ENCODE peak calls at places on chromosomes 12 and 14, in six cellular contexts. One of them, this sample, is unnamed.

GRCh38 chr12:42698213-42698612 is 108.7 kb upstream of the PRICKLE1 start:
- DNase-seq in NB4: peak
- DNase-seq in endothelial cell: no peak
- DNase-seq in transverse colon: no peak
- DNase-seq in mucosa of descending colon: no peak
- DNase-seq in glutamatergic neuron: no peak
- DNase-seq in this sample: no peak

GRCh38 chr14:69056389-69056788 is 77.3 kb upstream of the ACTN1 start:
- DNase-seq in NB4: peak
- DNase-seq in endothelial cell: no peak
- DNase-seq in transverse colon: no peak
- DNase-seq in mucosa of descending colon: no peak
- DNase-seq in glutamatergic neuron: no peak
- DNase-seq in this sample: peak

GRCh38 chr12:16437281-16437816 is 89.9 kb downstream of the MGST1 start:
- DNase-seq in NB4: no peak
- DNase-seq in endothelial cell: no peak
- DNase-seq in transverse colon: no peak
- DNase-seq in mucosa of descending colon: no peak
- DNase-seq in glutamatergic neuron: no peak
- DNase-seq in this sample: no peak

GRCh38 chr14:33475623-33476022 is 475.3 kb downstream of the EGLN3 start:
- DNase-seq in NB4: peak
- DNase-seq in endothelial cell: peak
- DNase-seq in transverse colon: peak
- DNase-seq in mucosa of descending colon: peak
- DNase-seq in glutamatergic neuron: peak
- DNase-seq in this sample: no peak

GRCh38 chr14:105486974-105487448 is 325 bp downstream of the CRIP1 start:
- DNase-seq in NB4: no peak
- DNase-seq in endothelial cell: no peak
- DNase-seq in transverse colon: peak
- DNase-seq in mucosa of descending colon: peak
- DNase-seq in glutamatergic neuron: no peak
- DNase-seq in this sample: no peak

GRCh38 chr12:94150483-94151225 is 2.3 kb downstream of the PLXNC1 start:
- DNase-seq in NB4: peak
- DNase-seq in endothelial cell: no peak
- DNase-seq in transverse colon: peak
- DNase-seq in mucosa of descending colon: peak
- DNase-seq in glutamatergic neuron: peak
- DNase-seq in this sample: no peak

GRCh38 chr12:53195516-53196420 is 11.3 kb downstream of the ITGB7 start:
- DNase-seq in NB4: no peak
- DNase-seq in endothelial cell: no peak
- DNase-seq in transverse colon: no peak
- DNase-seq in mucosa of descending colon: no peak
- DNase-seq in glutamatergic neuron: no peak
- DNase-seq in this sample: no peak

GRCh38 chr12:104460973-104461693 is 4.4 kb downstream of the CHST11 start:
- DNase-seq in NB4: peak
- DNase-seq in endothelial cell: no peak
- DNase-seq in transverse colon: no peak
- DNase-seq in mucosa of descending colon: no peak
- DNase-seq in glutamatergic neuron: no peak
- DNase-seq in this sample: no peak

GRCh38 chr14:34365309-34365915 is 96.6 kb downstream of the SPTSSA start:
- DNase-seq in NB4: peak
- DNase-seq in endothelial cell: no peak
- DNase-seq in transverse colon: no peak
- DNase-seq in mucosa of descending colon: no peak
- DNase-seq in glutamatergic neuron: no peak
- DNase-seq in this sample: no peak

GRCh38 chr12:123153906-123154305 is 3.0 kb upstream of the PITPNM2 start:
- DNase-seq in NB4: no peak
- DNase-seq in endothelial cell: no peak
- DNase-seq in transverse colon: no peak
- DNase-seq in mucosa of descending colon: no peak
- DNase-seq in glutamatergic neuron: no peak
- DNase-seq in this sample: no peak

GRCh38 chr12:117718559-117718958 is 250.2 kb downstream of the KSR2 start:
- DNase-seq in NB4: no peak
- DNase-seq in endothelial cell: no peak
- DNase-seq in transverse colon: no peak
- DNase-seq in mucosa of descending colon: no peak
- DNase-seq in glutamatergic neuron: no peak
- DNase-seq in this sample: no peak

GRCh38 chr12:54126696-54127537 is 61.9 kb downstream of the SMUG1 start:
- DNase-seq in NB4: peak
- DNase-seq in endothelial cell: peak
- DNase-seq in transverse colon: peak
- DNase-seq in mucosa of descending colon: peak
- DNase-seq in glutamatergic neuron: no peak
- DNase-seq in this sample: no peak

GRCh38 chr12:45878630-45879255 is 111.6 kb downstream of the SCAF11 start:
- DNase-seq in NB4: no peak
- DNase-seq in endothelial cell: no peak
- DNase-seq in transverse colon: no peak
- DNase-seq in mucosa of descending colon: no peak
- DNase-seq in glutamatergic neuron: no peak
- DNase-seq in this sample: no peak

GRCh38 chr14:68312884-68313725 is 479.8 kb downstream of the ZFP36L1 start:
- DNase-seq in NB4: no peak
- DNase-seq in endothelial cell: no peak
- DNase-seq in transverse colon: no peak
- DNase-seq in mucosa of descending colon: no peak
- DNase-seq in glutamatergic neuron: no peak
- DNase-seq in this sample: no peak

GRCh38 chr14:85316701-85317100 is 213.2 kb upstream of the FLRT2 start:
- DNase-seq in NB4: no peak
- DNase-seq in endothelial cell: no peak
- DNase-seq in transverse colon: no peak
- DNase-seq in mucosa of descending colon: no peak
- DNase-seq in glutamatergic neuron: no peak
- DNase-seq in this sample: peak

GRCh38 chr12:76310110-76310509 is 38.1 kb downstream of the BBS10 start:
- DNase-seq in NB4: no peak
- DNase-seq in endothelial cell: no peak
- DNase-seq in transverse colon: no peak
- DNase-seq in mucosa of descending colon: no peak
- DNase-seq in glutamatergic neuron: no peak
- DNase-seq in this sample: peak

GRCh38 chr12:121712462-121713256 is at the start of gene TMEM120B:
- DNase-seq in NB4: peak
- DNase-seq in endothelial cell: peak
- DNase-seq in transverse colon: peak
- DNase-seq in mucosa of descending colon: peak
- DNase-seq in glutamatergic neuron: peak
- DNase-seq in this sample: peak

GRCh38 chr12:46617167-46617566 is 208.6 kb downstream of the SLC38A4 start:
- DNase-seq in NB4: peak
- DNase-seq in endothelial cell: no peak
- DNase-seq in transverse colon: peak
- DNase-seq in mucosa of descending colon: no peak
- DNase-seq in glutamatergic neuron: no peak
- DNase-seq in this sample: peak

GRCh38 chr14:51805541-51805940 is 54.9 kb upstream of the GNG2 start:
- DNase-seq in NB4: no peak
- DNase-seq in endothelial cell: no peak
- DNase-seq in transverse colon: no peak
- DNase-seq in mucosa of descending colon: no peak
- DNase-seq in glutamatergic neuron: peak
- DNase-seq in this sample: no peak
- TF ChIP-seq CTCF in NB4: no peak
- TF ChIP-seq CTCF in endothelial cell: no peak
- TF ChIP-seq CTCF in transverse colon: no peak
- TF ChIP-seq CTCF in mucosa of descending colon: no peak
- TF ChIP-seq CTCF in glutamatergic neuron: no peak
- TF ChIP-seq CTCF in this sample: peak

GRCh38 chr14:98899441-98899840 is 372.6 kb downstream of the BCL11B start:
- DNase-seq in NB4: no peak
- DNase-seq in endothelial cell: no peak
- DNase-seq in transverse colon: no peak
- DNase-seq in mucosa of descending colon: no peak
- DNase-seq in glutamatergic neuron: no peak
- DNase-seq in this sample: no peak
- TF ChIP-seq CTCF in NB4: no peak
- TF ChIP-seq CTCF in endothelial cell: no peak
- TF ChIP-seq CTCF in transverse colon: no peak
- TF ChIP-seq CTCF in mucosa of descending colon: no peak
- TF ChIP-seq CTCF in glutamatergic neuron: no peak
- TF ChIP-seq CTCF in this sample: no peak

GRCh38 chr14:101704140-101704539 is 57.4 kb upstream of the PPP2R5C start:
- DNase-seq in NB4: no peak
- DNase-seq in endothelial cell: no peak
- DNase-seq in transverse colon: no peak
- DNase-seq in mucosa of descending colon: no peak
- DNase-seq in glutamatergic neuron: no peak
- DNase-seq in this sample: no peak

GRCh38 chr14:101706509-101707284 is 54.8 kb upstream of the PPP2R5C start:
- DNase-seq in NB4: no peak
- DNase-seq in endothelial cell: no peak
- DNase-seq in transverse colon: no peak
- DNase-seq in mucosa of descending colon: no peak
- DNase-seq in glutamatergic neuron: no peak
- DNase-seq in this sample: no peak

GRCh38 chr14:101707863-101708620 is 53.5 kb upstream of the PPP2R5C start:
- DNase-seq in NB4: no peak
- DNase-seq in endothelial cell: no peak
- DNase-seq in transverse colon: no peak
- DNase-seq in mucosa of descending colon: no peak
- DNase-seq in glutamatergic neuron: no peak
- DNase-seq in this sample: no peak

GRCh38 chr14:101707285-101707842 is 54.1 kb upstream of the PPP2R5C start:
- DNase-seq in NB4: peak
- DNase-seq in endothelial cell: peak
- DNase-seq in transverse colon: peak
- DNase-seq in mucosa of descending colon: peak
- DNase-seq in glutamatergic neuron: peak
- DNase-seq in this sample: peak

DNA sequence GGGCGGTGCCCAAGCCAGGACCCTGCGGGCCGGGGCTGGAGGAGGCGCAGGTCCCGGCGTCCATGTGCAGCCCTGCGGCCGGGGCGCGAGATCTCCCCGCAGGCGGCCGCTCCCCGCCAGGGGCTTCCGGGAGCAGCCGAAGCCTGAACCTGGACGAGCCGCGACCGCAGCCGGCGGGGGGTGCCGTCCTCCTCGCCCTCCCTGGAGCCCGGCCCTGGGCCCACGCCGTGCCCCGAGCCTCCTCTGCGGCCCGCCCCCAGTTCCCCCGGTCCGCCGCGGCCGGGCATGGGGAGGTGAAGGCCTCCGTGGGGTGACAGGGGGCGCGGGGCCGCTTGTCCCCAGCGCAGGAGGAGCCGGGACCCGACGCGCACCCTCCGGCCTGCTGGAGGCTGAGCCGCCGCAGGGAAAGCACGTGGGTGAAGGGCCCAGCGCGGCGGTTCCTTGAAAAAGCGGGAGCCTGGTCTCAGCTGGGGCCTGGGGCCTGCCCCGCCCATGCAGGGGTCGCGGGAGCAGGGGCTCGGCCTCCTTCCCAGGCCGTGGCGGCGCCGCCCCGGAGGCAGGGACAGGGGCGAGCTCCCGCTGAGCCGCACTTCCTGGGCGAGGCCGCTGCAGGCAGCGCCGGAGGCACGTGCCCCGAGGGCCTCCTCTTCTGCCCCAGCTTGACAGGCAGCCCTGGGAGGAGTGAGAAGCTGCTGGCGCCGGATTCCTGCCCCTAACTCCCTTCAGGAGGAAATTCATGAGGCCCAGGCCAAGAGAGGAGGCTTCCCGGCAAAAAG is 55.6 kb upstream of the PPP2R5C start:
- DNase-seq in NB4: peak
- DNase-seq in endothelial cell: no peak
- DNase-seq in transverse colon: peak
- DNase-seq in mucosa of descending colon: peak
- DNase-seq in glutamatergic neuron: peak
- DNase-seq in this sample: no peak
- TF ChIP-seq CTCF in NB4: no peak
- TF ChIP-seq CTCF in endothelial cell: no peak
- TF ChIP-seq CTCF in transverse colon: no peak
- TF ChIP-seq CTCF in mucosa of descending colon: no peak
- TF ChIP-seq CTCF in glutamatergic neuron: no peak
- TF ChIP-seq CTCF in this sample: no peak

DNA sequence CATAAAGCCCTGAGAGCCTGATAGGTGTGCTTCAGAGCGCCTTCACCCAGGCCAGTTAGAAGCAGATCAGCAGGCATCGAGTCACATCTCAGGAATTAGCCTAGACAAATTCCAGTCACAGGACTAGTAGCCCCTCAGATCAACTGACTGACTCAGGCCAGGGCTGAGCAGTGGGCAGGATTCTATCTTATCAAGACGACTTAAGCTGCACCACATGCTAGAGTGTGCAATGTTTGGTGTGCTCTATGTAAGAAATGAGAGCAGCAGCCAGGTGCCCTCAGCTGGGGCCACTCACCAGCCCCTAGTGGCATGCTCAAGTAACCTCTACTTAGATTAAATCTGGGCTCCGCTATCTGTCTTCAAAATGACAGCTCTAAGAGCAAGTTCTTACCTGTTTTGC is 19.7 kb upstream of the NGB start:
- DNase-seq in NB4: no peak
- DNase-seq in endothelial cell: no peak
- DNase-seq in transverse colon: no peak
- DNase-seq in mucosa of descending colon: no peak
- DNase-seq in glutamatergic neuron: no peak
- DNase-seq in this sample: peak
- TF ChIP-seq CTCF in NB4: no peak
- TF ChIP-seq CTCF in endothelial cell: peak
- TF ChIP-seq CTCF in transverse colon: no peak
- TF ChIP-seq CTCF in mucosa of descending colon: no peak
- TF ChIP-seq CTCF in glutamatergic neuron: no peak
- TF ChIP-seq CTCF in this sample: peak

GRCh38 chr14:74301594-74302159 is 1.1 kb downstream of the ABCD4 start:
- DNase-seq in NB4: no peak
- DNase-seq in endothelial cell: no peak
- DNase-seq in transverse colon: no peak
- DNase-seq in mucosa of descending colon: no peak
- DNase-seq in glutamatergic neuron: no peak
- DNase-seq in this sample: no peak

GRCh38 chr14:74302634-74303569 is at the start of gene ABCD4:
- DNase-seq in NB4: peak
- DNase-seq in endothelial cell: peak
- DNase-seq in transverse colon: peak
- DNase-seq in mucosa of descending colon: peak
- DNase-seq in glutamatergic neuron: peak
- DNase-seq in this sample: peak

GRCh38 chr14:74299061-74299545 is 3.6 kb downstream of the ABCD4 start:
- DNase-seq in NB4: no peak
- DNase-seq in endothelial cell: peak
- DNase-seq in transverse colon: no peak
- DNase-seq in mucosa of descending colon: no peak
- DNase-seq in glutamatergic neuron: no peak
- DNase-seq in this sample: no peak

GRCh38 chr14:74302160-74302628 is 540 bp downstream of the ABCD4 start:
- DNase-seq in NB4: peak
- DNase-seq in endothelial cell: no peak
- DNase-seq in transverse colon: no peak
- DNase-seq in mucosa of descending colon: no peak
- DNase-seq in glutamatergic neuron: no peak
- DNase-seq in this sample: peak
- TF ChIP-seq CTCF in NB4: peak
- TF ChIP-seq CTCF in endothelial cell: peak
- TF ChIP-seq CTCF in transverse colon: peak
- TF ChIP-seq CTCF in mucosa of descending colon: no peak
- TF ChIP-seq CTCF in glutamatergic neuron: peak
- TF ChIP-seq CTCF in this sample: peak

This sample was measured in HFFc6.